ENCODE peak calls at places on chromosomes 13 and 19, in four cellular contexts. One of them, this sample, is unnamed.

GRCh38 chr19:40576585-40577451 is at the start of gene SHKBP1:
- DNase-seq in lower leg skin: peak
- DNase-seq in prostate gland: peak
- DNase-seq in thyroid gland: peak
- DNase-seq in this sample: peak

GRCh38 chr19:50252111-50252886 is 48.9 kb downstream of the MYH14 start:
- DNase-seq in lower leg skin: no peak
- DNase-seq in prostate gland: peak
- DNase-seq in thyroid gland: peak
- DNase-seq in this sample: no peak

GRCh38 chr13:41136396-41137031 is 3.9 kb upstream of the KBTBD6 start:
- DNase-seq in lower leg skin: no peak
- DNase-seq in prostate gland: no peak
- DNase-seq in thyroid gland: no peak
- DNase-seq in this sample: no peak

GRCh38 chr19:50819636-50820035 is 4.0 kb downstream of the KLK1 start:
- DNase-seq in lower leg skin: no peak
- DNase-seq in thyroid gland: no peak
- DNase-seq in prostate gland: no peak
- DNase-seq in this sample: no peak

GRCh38 chr19:58085348-58085875 is 12.6 kb downstream of the ZSCAN18 start:
- DNase-seq in lower leg skin: no peak
- DNase-seq in prostate gland: no peak
- DNase-seq in thyroid gland: no peak
- DNase-seq in this sample: no peak

GRCh38 chr13:46615888-46616531 is 63.0 kb downstream of the LRCH1 start:
- DNase-seq in thyroid gland: no peak
- DNase-seq in lower leg skin: no peak
- DNase-seq in prostate gland: no peak
- DNase-seq in this sample: no peak

GRCh38 chr19:5458420-5458819 is 3.2 kb downstream of the ZNRF4 start:
- DNase-seq in thyroid gland: no peak
- DNase-seq in prostate gland: no peak
- DNase-seq in lower leg skin: no peak
- DNase-seq in this sample: no peak

GRCh38 chr13:75636339-75637095 is 387 bp downstream of the LMO7 start:
- DNase-seq in prostate gland: no peak
- DNase-seq in lower leg skin: no peak
- DNase-seq in thyroid gland: peak
- DNase-seq in this sample: no peak

GRCh38 chr13:106471957-106472543 is 63.4 kb downstream of the EFNB2 start:
- DNase-seq in lower leg skin: no peak
- DNase-seq in thyroid gland: peak
- DNase-seq in prostate gland: no peak
- DNase-seq in this sample: no peak

GRCh38 chr13:99995503-99996176 is 14.1 kb downstream of the ZIC2 start:
- DNase-seq in prostate gland: no peak
- DNase-seq in lower leg skin: no peak
- DNase-seq in thyroid gland: no peak
- DNase-seq in this sample: no peak

GRCh38 chr13:110236831-110237261 is 70.1 kb downstream of the COL4A1 start:
- DNase-seq in thyroid gland: no peak
- DNase-seq in lower leg skin: no peak
- DNase-seq in prostate gland: no peak
- DNase-seq in this sample: no peak

GRCh38 chr13:113836917-113837553 is 26.8 kb downstream of the GAS6 start:
- DNase-seq in prostate gland: peak
- DNase-seq in lower leg skin: no peak
- DNase-seq in thyroid gland: peak
- DNase-seq in this sample: peak

GRCh38 chr19:13579388-13580060 is 73.2 kb upstream of the CACNA1A start:
- DNase-seq in thyroid gland: no peak
- DNase-seq in lower leg skin: no peak
- DNase-seq in prostate gland: no peak
- DNase-seq in this sample: no peak

GRCh38 chr19:32863301-32863700 is 6.3 kb downstream of the SLC7A9 start:
- DNase-seq in thyroid gland: no peak
- DNase-seq in lower leg skin: peak
- DNase-seq in prostate gland: no peak
- DNase-seq in this sample: no peak

GRCh38 chr19:36574762-36575161 is 1.7 kb upstream of the ZNF529 start:
- DNase-seq in thyroid gland: no peak
- DNase-seq in lower leg skin: no peak
- DNase-seq in prostate gland: no peak
- DNase-seq in this sample: no peak

GRCh38 chr13:110538632-110539031 is 22.9 kb downstream of the RAB20 start:
- DNase-seq in thyroid gland: peak
- DNase-seq in prostate gland: no peak
- DNase-seq in lower leg skin: no peak
- DNase-seq in this sample: no peak

DNA sequence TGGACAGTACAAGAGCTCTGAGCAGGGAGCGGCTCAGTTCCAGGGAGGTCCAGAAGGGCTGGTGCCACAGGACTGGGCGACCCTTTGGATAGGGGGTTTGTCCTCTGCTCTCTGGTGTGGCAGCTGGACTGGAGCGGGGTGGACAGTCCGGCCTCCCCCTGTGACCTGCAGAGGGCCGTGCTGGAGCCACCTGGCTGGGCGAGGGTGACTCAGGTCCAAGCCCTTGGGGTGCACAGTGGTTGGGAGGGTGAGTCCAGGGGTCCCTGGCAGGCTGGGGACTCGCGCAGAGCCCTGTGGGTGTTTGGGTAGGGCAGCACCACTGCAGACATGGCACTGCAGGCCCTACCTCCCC is 7.2 kb downstream of the SSBP4 start:
- DNase-seq in lower leg skin: no peak
- DNase-seq in thyroid gland: no peak
- DNase-seq in prostate gland: no peak
- DNase-seq in this sample: no peak
- TF ChIP-seq CTCF in lower leg skin: no peak
- TF ChIP-seq CTCF in thyroid gland: no peak
- TF ChIP-seq CTCF in prostate gland: no peak
- TF ChIP-seq CTCF in this sample: no peak

GRCh38 chr19:10919352-10920287 is 8.8 kb downstream of the YIPF2 start:
- DNase-seq in thyroid gland: no peak
- DNase-seq in lower leg skin: no peak
- DNase-seq in prostate gland: no peak
- DNase-seq in this sample: no peak

GRCh38 chr19:10921199-10921879 is 7.1 kb downstream of the YIPF2 start:
- DNase-seq in lower leg skin: no peak
- DNase-seq in prostate gland: no peak
- DNase-seq in thyroid gland: no peak
- DNase-seq in this sample: no peak

GRCh38 chr19:10920288-10920655 is 8.2 kb downstream of the YIPF2 start:
- DNase-seq in thyroid gland: no peak
- DNase-seq in lower leg skin: no peak
- DNase-seq in prostate gland: no peak
- DNase-seq in this sample: no peak

GRCh38 chr19:10921909-10922637 is 6.4 kb downstream of the YIPF2 start:
- DNase-seq in prostate gland: no peak
- DNase-seq in lower leg skin: no peak
- DNase-seq in thyroid gland: no peak
- DNase-seq in this sample: no peak

DNA sequence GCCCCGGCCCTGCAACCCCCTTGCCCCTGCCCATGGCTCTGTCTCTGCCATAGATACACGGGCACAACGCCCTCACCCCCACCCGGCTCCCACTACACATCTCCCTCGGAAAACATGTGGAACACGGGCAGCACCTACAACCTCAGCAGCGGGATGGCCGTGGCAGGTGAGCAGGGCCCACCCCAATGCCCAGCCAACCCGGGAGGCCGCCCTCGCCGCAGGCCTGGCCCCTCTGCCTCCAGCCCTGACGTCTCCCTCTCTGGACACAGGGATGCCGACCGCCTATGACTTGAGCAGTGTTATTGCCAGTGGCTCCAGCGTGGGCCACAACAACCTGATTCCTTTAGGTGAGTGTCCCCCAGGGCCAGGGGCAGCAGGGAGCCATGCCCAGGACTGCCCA is 7.7 kb downstream of the YIPF2 start:
- DNase-seq in prostate gland: no peak
- DNase-seq in thyroid gland: no peak
- DNase-seq in lower leg skin: no peak
- DNase-seq in this sample: no peak
- H3K4me3 ChIP-seq in prostate gland: no peak
- H3K4me3 ChIP-seq in thyroid gland: no peak
- H3K4me3 ChIP-seq in lower leg skin: no peak
- H3K4me3 ChIP-seq in this sample: no peak

DNA sequence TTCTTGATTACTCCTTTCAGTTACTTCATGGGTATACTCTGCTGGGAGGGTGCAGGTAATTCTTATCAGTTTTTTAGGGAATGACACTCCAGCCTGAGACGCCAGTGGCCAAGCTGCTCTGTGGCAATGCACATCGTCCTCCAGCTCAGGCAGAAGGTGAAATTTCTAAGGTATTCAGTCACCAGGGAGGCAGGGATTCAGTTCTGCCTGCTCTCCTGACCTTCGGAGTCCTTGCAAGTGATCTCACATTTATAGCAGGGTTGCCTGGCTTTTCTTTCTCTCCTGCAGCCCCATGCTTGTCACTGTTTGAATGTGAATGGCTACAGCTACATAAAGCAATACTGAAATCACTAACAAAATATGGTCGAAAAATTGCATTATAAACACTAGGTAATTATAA is 1447.5 kb downstream of the EFNB2 start:
- DNase-seq in prostate gland: no peak
- DNase-seq in thyroid gland: no peak
- DNase-seq in lower leg skin: no peak
- DNase-seq in this sample: no peak
- TF ChIP-seq POLR2A in prostate gland: no peak
- TF ChIP-seq POLR2A in thyroid gland: no peak
- TF ChIP-seq POLR2A in lower leg skin: no peak
- TF ChIP-seq POLR2A in this sample: no peak

DNA sequence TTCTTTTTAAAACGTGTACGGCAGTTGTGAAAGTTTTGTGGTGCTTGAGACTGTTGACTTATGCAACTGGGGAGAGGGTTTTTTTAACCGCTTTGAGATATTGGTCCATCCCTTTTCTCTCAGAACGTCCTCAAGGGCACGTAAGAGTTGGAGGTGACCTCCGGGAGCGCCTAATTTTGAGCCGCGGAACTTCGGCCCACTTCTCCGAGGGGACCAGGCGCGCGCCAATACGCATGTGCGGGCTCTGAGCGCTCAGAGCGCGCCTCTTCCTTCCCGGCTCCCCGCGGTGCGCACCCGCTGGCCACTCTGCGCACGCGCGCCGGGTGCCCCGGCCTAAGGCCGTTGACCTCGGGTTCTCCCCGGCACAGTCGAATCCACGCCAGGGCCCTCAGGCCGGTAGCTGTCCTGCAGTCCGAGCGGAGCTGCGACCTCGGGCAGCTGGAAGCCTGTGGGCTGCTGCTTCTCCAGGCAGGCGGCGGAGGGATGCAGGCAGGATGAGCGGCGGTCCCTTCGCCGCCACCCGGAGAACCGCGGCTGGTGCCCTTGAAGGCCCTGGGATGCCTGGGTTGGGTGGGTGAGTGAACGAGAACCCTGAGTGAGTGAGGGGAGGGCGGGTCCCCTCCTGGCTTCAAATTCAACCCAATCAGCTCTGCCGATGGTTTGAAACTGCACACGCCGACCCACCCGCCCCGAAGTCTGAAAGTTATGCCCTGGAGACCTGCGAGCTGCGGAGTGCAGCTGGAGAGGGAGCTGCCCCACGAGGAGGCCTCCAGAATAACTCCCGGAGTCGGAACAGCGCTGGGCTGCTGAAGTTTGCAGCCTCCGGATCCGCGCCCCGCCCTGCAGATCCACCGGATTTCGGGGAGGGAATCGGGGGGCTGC is 7.3 kb downstream of the POU4F1 start:
- DNase-seq in prostate gland: no peak
- DNase-seq in lower leg skin: no peak
- DNase-seq in thyroid gland: no peak
- DNase-seq in this sample: no peak
- TF ChIP-seq CTCF in prostate gland: no peak
- TF ChIP-seq CTCF in lower leg skin: no peak
- TF ChIP-seq CTCF in thyroid gland: no peak
- TF ChIP-seq CTCF in this sample: no peak

GRCh38 chr19:46407891-46408426 is 5.4 kb downstream of the CCDC8 start:
- DNase-seq in lower leg skin: no peak
- DNase-seq in prostate gland: no peak
- DNase-seq in thyroid gland: no peak
- DNase-seq in this sample: no peak

GRCh38 chr19:46408611-46409039 is 4.7 kb downstream of the CCDC8 start:
- DNase-seq in prostate gland: peak
- DNase-seq in lower leg skin: no peak
- DNase-seq in thyroid gland: peak
- DNase-seq in this sample: no peak

GRCh38 chr19:46402725-46403124 is 10.6 kb downstream of the CCDC8 start:
- DNase-seq in prostate gland: no peak
- DNase-seq in lower leg skin: no peak
- DNase-seq in thyroid gland: no peak
- DNase-seq in this sample: no peak

GRCh38 chr19:46404039-46404883 is 9.1 kb downstream of the CCDC8 start:
- DNase-seq in thyroid gland: peak
- DNase-seq in prostate gland: peak
- DNase-seq in lower leg skin: no peak
- DNase-seq in this sample: peak

GRCh38 chr19:46404884-46405658 is 8.3 kb downstream of the CCDC8 start:
- DNase-seq in thyroid gland: no peak
- DNase-seq in lower leg skin: no peak
- DNase-seq in prostate gland: no peak
- DNase-seq in this sample: no peak
- H3K4me3 ChIP-seq in thyroid gland: no peak
- H3K4me3 ChIP-seq in lower leg skin: no peak
- H3K4me3 ChIP-seq in prostate gland: peak
- H3K4me3 ChIP-seq in this sample: peak

GRCh38 chr19:7699422-7700127 is 2.4 kb downstream of the FCER2 start:
- DNase-seq in prostate gland: no peak
- DNase-seq in thyroid gland: no peak
- DNase-seq in lower leg skin: no peak
- DNase-seq in this sample: no peak
- TF ChIP-seq POLR2A in prostate gland: no peak
- TF ChIP-seq POLR2A in thyroid gland: no peak
- TF ChIP-seq POLR2A in lower leg skin: no peak
- TF ChIP-seq POLR2A in this sample: no peak

GRCh38 chr19:45753548-45753947 is 15.5 kb downstream of the SIX5 start:
- DNase-seq in thyroid gland: no peak
- DNase-seq in lower leg skin: no peak
- DNase-seq in prostate gland: no peak
- DNase-seq in this sample: no peak
- TF ChIP-seq CTCF in thyroid gland: no peak
- TF ChIP-seq CTCF in lower leg skin: no peak
- TF ChIP-seq CTCF in prostate gland: no peak
- TF ChIP-seq CTCF in this sample: no peak

DNA sequence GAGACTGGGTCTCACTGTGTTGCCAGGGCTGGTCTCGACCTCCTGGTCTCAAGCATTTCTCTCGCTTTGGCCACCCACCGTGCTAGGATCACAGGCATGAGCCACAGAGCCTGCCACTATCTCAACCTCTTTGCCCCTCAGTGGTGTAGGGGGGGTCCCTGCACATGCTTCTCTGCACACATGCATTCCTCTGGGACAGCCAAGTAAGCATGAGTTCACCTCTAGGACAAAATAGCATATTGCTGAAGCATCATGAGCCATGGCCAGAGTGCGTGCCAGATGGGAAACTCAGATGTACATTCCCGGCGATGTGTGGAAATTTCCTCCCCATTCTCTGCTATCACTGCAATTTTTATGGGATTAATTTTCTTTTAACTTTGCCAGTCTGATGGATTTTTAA is 23.1 kb downstream of the CHAF1A start:
- DNase-seq in thyroid gland: no peak
- DNase-seq in prostate gland: no peak
- DNase-seq in lower leg skin: no peak
- DNase-seq in this sample: no peak
- H3K4me3 ChIP-seq in thyroid gland: no peak
- H3K4me3 ChIP-seq in prostate gland: no peak
- H3K4me3 ChIP-seq in lower leg skin: no peak
- H3K4me3 ChIP-seq in this sample: no peak

This sample was measured in breast epithelium.